ENCODE peak calls at places on chromosomes 13 and 19, in nine cellular contexts. H is GM23338, F is SK-N-SH, I is PC-3, W is hepatocyte, Q is neural progenitor cell, R is MM.1S, U is OCI-LY7, G is HCT116. Y is an unnamed sample.

GRCh38 chr13:34155931-34156607 is 338.1 kb downstream of the RFC3 start:
- DNase-seq in Q (no peak), H (no peak), I (peak), F (no peak), R (no peak), G (peak), W (peak), U (no peak), Y (peak)

GRCh38 chr13:85798999-85799646 is at the start of gene SLITRK6:
- DNase-seq in R (no peak), F (peak), U (no peak), W (peak), Q (peak), H (peak), G (peak), I (peak), Y (peak)

GRCh38 chr13:97878421-97879375 is 74.8 kb upstream of the IPO5 start:
- DNase-seq in G (no peak), I (peak), F (no peak), H (no peak), U (no peak), R (no peak), W (no peak), Q (no peak), Y (no peak)

GRCh38 chr19:52689804-52690394 is 44.9 kb downstream of the ZNF611 start:
- DNase-seq in R (no peak), I (no peak), Q (peak), H (peak), G (no peak), U (no peak), W (peak), F (peak), Y (peak)

GRCh38 chr13:92074658-92075057 is 676.2 kb downstream of the GPC5 start:
- DNase-seq in H (peak), U (peak), W (peak), Q (peak), R (peak), F (peak), G (no peak), I (peak), Y (no peak)

GRCh38 chr13:67275351-67275989 is 45.3 kb upstream of the PCDH9 start:
- DNase-seq in I (no peak), R (peak), G (no peak), Q (no peak), U (no peak), W (no peak), F (no peak), H (no peak), Y (no peak)

GRCh38 chr19:45121827-45122345 is 28.9 kb downstream of the PPP1R37 start:
- DNase-seq in R (no peak), I (no peak), W (no peak), F (no peak), G (no peak), U (no peak), H (no peak), Q (no peak), Y (no peak)

GRCh38 chr19:49492573-49493411 is 3.4 kb upstream of the RPS11 start:
- DNase-seq in U (peak), Q (peak), W (no peak), F (no peak), I (peak), G (no peak), R (peak), H (peak), Y (peak)

GRCh38 chr13:44231786-44232516 is 141.7 kb upstream of the SERP2 start:
- DNase-seq in I (peak), H (peak), Q (no peak), R (no peak), U (no peak), F (no peak), W (peak), G (peak), Y (peak)

GRCh38 chr13:98214008-98214643 is 37.1 kb upstream of the RNF113B start:
- DNase-seq in U (no peak), Q (no peak), F (no peak), W (peak), G (no peak), H (no peak), R (no peak), I (peak), Y (peak)

GRCh38 chr19:45650722-45651121 is 11.5 kb upstream of the EML2 start:
- DNase-seq in F (no peak), I (no peak), W (no peak), Q (no peak), U (no peak), G (no peak), H (no peak), R (no peak), Y (no peak)

GRCh38 chr19:17441241-17442135 is 7.0 kb downstream of the TMEM221 start:
- DNase-seq in R (no peak), W (no peak), U (peak), I (peak), Q (peak), F (peak), G (no peak), H (peak), Y (peak)

GRCh38 chr13:91141619-91142061 is 205.8 kb upstream of the MIR17HG start:
- DNase-seq in W (no peak), Q (no peak), G (no peak), F (no peak), H (no peak), R (no peak), I (no peak), U (no peak), Y (no peak)

GRCh38 chr13:106561551-106562170 is 6.3 kb downstream of the ARGLU1 start:
- DNase-seq in R (no peak), W (peak), I (no peak), G (no peak), F (no peak), H (no peak), U (no peak), Q (peak), Y (no peak)
- TF ChIP-seq EZH2phosphoT487 in R (no peak), W (no peak), I (no peak), G (no peak), F (no peak), H (no peak), U (no peak), Q (no peak), Y (no peak)

GRCh38 chr19:19279853-19280252 is 6.8 kb upstream of the TM6SF2 start:
- DNase-seq in Q (no peak), W (peak), R (no peak), U (no peak), F (no peak), H (no peak), G (no peak), I (no peak), Y (no peak)

GRCh38 chr19:19278315-19278714 is 5.2 kb upstream of the TM6SF2 start:
- DNase-seq in I (no peak), F (peak), Q (no peak), W (no peak), U (no peak), R (no peak), G (no peak), H (no peak), Y (no peak)

GRCh38 chr19:19276851-19277250 is 3.8 kb upstream of the TM6SF2 start:
- DNase-seq in W (peak), H (no peak), G (no peak), Q (no peak), R (no peak), U (no peak), F (peak), I (no peak), Y (no peak)

GRCh38 chr19:19279062-19279612 is 6.0 kb upstream of the TM6SF2 start:
- DNase-seq in R (no peak), F (no peak), U (no peak), G (no peak), I (no peak), Q (no peak), H (no peak), W (peak), Y (no peak)

GRCh38 chr19:19280561-19280960 is 7.5 kb upstream of the TM6SF2 start:
- DNase-seq in U (no peak), G (no peak), R (no peak), Q (no peak), W (no peak), I (no peak), F (no peak), H (no peak), Y (peak)
- TF ChIP-seq EZH2phosphoT487 in U (no peak), G (no peak), R (no peak), Q (no peak), W (no peak), I (no peak), F (no peak), H (no peak), Y (no peak)

DNA sequence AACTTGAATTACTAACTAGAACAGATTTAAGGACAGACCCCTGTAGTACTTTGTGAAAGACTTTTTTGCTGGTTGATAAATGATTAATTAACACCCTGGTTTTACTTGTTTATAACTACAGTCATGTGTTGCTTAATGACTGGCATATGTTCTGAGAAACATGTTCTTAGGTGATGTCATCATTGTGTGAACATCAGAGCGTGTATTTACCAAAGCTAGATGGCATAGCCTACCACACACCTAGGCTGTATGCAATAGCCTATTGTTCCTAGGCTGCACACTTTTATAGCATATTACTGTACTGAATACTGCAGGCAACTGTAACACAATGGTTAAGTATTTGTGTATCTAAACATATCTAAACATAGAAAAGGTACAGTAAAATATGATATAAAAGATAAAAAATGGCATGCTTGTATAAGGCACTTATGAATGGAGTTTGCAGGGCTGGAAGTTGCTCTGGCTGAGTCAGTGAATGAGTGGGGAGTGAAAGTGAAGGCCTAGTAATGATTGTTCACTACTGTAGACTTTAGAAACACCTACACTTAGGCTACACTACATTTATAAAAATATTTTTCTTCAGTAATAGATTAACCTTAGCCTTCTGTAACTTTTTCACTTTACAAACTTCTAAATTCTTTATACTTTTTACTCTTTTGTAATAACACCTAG is 260.3 kb downstream of the KCNRG start:
- DNase-seq in R (no peak), H (no peak), I (no peak), F (no peak), G (no peak), W (peak), U (no peak), Q (no peak), Y (peak)
- TF ChIP-seq EZH2phosphoT487 in R (no peak), H (no peak), I (no peak), F (no peak), G (no peak), W (no peak), U (no peak), Q (no peak), Y (no peak)

GRCh38 chr13:30727491-30728350 is 7.6 kb upstream of the ALOX5AP start:
- DNase-seq in F (no peak), H (no peak), I (no peak), Q (no peak), W (no peak), G (no peak), R (no peak), U (no peak), Y (no peak)

GRCh38 chr13:30722361-30722760 is 13.0 kb upstream of the ALOX5AP start:
- DNase-seq in F (no peak), U (no peak), G (no peak), R (no peak), I (peak), Q (no peak), H (no peak), W (no peak), Y (no peak)

GRCh38 chr13:30730526-30730925 is 4.8 kb upstream of the ALOX5AP start:
- DNase-seq in F (peak), W (peak), U (no peak), Q (peak), G (no peak), R (no peak), I (no peak), H (peak), Y (no peak)

GRCh38 chr13:30726192-30726591 is 9.2 kb upstream of the ALOX5AP start:
- DNase-seq in U (no peak), R (no peak), Q (no peak), H (no peak), F (no peak), I (no peak), G (no peak), W (no peak), Y (peak)

GRCh38 chr13:30725331-30726085 is 9.8 kb upstream of the ALOX5AP start:
- DNase-seq in G (no peak), R (no peak), Q (no peak), I (no peak), H (no peak), U (no peak), W (no peak), F (no peak), Y (peak)
- TF ChIP-seq EZH2phosphoT487 in G (no peak), R (no peak), Q (no peak), I (no peak), H (no peak), U (no peak), W (no peak), F (no peak), Y (no peak)

GRCh38 chr13:74191036-74191809 is 57.0 kb upstream of the KLF12 start:
- DNase-seq in H (no peak), U (no peak), W (no peak), R (no peak), G (no peak), I (no peak), F (no peak), Q (peak), Y (peak)
- TF ChIP-seq EZH2phosphoT487 in H (no peak), U (no peak), W (no peak), R (no peak), G (no peak), I (no peak), F (no peak), Q (no peak), Y (no peak)

GRCh38 chr13:43042410-43042921 is 19.1 kb downstream of the DNAJC15 start:
- DNase-seq in F (no peak), H (no peak), I (no peak), G (no peak), U (no peak), W (no peak), Q (no peak), R (no peak), Y (no peak)
- TF ChIP-seq EZH2phosphoT487 in F (no peak), H (no peak), I (no peak), G (no peak), U (no peak), W (no peak), Q (no peak), R (no peak), Y (no peak)

GRCh38 chr19:5207806-5208205 is 132.8 kb downstream of the PTPRS start:
- DNase-seq in H (no peak), F (no peak), G (no peak), I (no peak), R (no peak), U (no peak), W (peak), Q (no peak), Y (no peak)

GRCh38 chr19:5205388-5205787 is 135.2 kb downstream of the PTPRS start:
- DNase-seq in U (no peak), I (no peak), R (no peak), G (no peak), F (no peak), H (no peak), W (no peak), Q (no peak), Y (no peak)

GRCh38 chr19:5204212-5204611 is 136.4 kb downstream of the PTPRS start:
- DNase-seq in U (no peak), W (no peak), Q (no peak), I (no peak), F (no peak), G (no peak), R (no peak), H (no peak), Y (no peak)

GRCh38 chr19:5206751-5207075 is 133.9 kb downstream of the PTPRS start:
- DNase-seq in W (peak), H (no peak), F (no peak), I (no peak), Q (no peak), U (no peak), R (no peak), G (no peak), Y (no peak)

DNA sequence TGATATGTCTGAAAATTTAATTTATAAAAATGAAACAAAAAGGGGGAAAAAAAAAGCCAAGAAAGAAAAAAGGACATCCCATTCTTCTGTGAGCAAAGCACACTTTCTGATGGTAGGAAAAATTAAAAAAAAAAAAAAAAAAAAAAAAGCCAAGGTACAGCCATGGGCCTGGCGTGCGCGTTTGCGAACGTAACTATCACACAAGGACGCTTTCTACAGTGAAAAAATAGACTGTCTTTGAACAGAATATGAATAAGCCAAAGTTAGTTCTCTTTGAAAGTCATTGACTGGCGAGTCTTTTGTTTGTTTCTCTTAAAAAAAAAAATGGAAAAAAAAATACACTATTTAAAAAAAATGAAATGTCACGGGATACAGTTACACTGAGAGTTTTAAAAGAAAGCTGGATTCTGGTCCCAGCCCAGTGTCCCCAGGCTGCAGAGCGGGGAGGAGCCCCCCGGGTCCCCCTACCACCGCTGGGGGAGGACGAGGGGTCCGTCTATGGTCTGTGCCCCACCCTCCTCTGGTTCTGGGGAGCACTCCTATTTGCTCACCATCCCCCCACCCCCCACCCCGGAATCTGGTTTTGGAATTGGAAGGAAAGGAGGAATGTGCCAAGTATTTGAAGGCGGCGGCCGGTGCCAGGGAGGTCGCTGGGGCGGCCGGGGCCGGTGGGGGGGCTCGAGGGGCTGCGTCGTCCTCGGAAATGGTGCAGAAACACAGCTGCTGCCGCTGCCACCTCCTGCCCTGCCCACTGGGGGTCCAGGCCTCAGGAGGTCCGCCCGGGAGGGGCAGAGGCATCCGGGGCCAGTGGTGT is 134.5 kb downstream of the PTPRS start:
- DNase-seq in G (no peak), R (no peak), W (no peak), I (no peak), F (no peak), U (no peak), H (no peak), Q (no peak), Y (no peak)
- TF ChIP-seq EZH2phosphoT487 in G (no peak), R (no peak), W (no peak), I (no peak), F (no peak), U (no peak), H (no peak), Q (no peak), Y (no peak)

Y was measured in GM23248.